ENCODE peak calls at places on chromosomes 5 and 9, in four cellular contexts. One of them, this sample, is unnamed. For H3K4me1, the result is how much of the 10 kb centered on the place peaks cover.

GRCh38 chr5:158929579-158930233 is 170.0 kb downstream of the EBF1 start:
- DNase-seq in astrocyte: no peak
- DNase-seq in RWPE2: no peak
- DNase-seq in mucosa of descending colon: no peak
- DNase-seq in this sample: no peak

GRCh38 chr9:18982246-18982589 is 50.8 kb downstream of the SAXO1 start:
- DNase-seq in astrocyte: no peak
- DNase-seq in RWPE2: no peak
- DNase-seq in mucosa of descending colon: no peak
- DNase-seq in this sample: no peak

GRCh38 chr5:28748446-28748845 is 1710.1 kb upstream of the CDH9 start:
- DNase-seq in astrocyte: no peak
- DNase-seq in RWPE2: no peak
- DNase-seq in mucosa of descending colon: no peak
- DNase-seq in this sample: no peak

GRCh38 chr5:20254748-20255147 is 266.7 kb upstream of the CDH18 start:
- DNase-seq in astrocyte: no peak
- DNase-seq in RWPE2: no peak
- DNase-seq in mucosa of descending colon: no peak
- DNase-seq in this sample: no peak

GRCh38 chr5:141716009-141716408 is 34.0 kb upstream of the ARAP3 start:
- DNase-seq in astrocyte: no peak
- DNase-seq in RWPE2: peak
- DNase-seq in mucosa of descending colon: no peak
- DNase-seq in this sample: no peak

GRCh38 chr5:135029468-135030122 is 4.4 kb downstream of the PITX1 start:
- DNase-seq in astrocyte: no peak
- DNase-seq in RWPE2: no peak
- DNase-seq in mucosa of descending colon: no peak
- DNase-seq in this sample: no peak

GRCh38 chr9:2916382-2916985 is 72.6 kb upstream of the PUM3 start:
- DNase-seq in astrocyte: no peak
- DNase-seq in RWPE2: no peak
- DNase-seq in mucosa of descending colon: no peak
- DNase-seq in this sample: no peak

GRCh38 chr9:115209601-115210306 is 91.8 kb upstream of the TNC start:
- DNase-seq in astrocyte: peak
- DNase-seq in RWPE2: no peak
- DNase-seq in mucosa of descending colon: no peak
- DNase-seq in this sample: no peak

GRCh38 chr9:132241840-132242620 is 80.2 kb downstream of the NTNG2 start:
- DNase-seq in astrocyte: no peak
- DNase-seq in RWPE2: peak
- DNase-seq in mucosa of descending colon: peak
- DNase-seq in this sample: peak

GRCh38 chr5:160266044-160266718 is 36.9 kb downstream of the FABP6 start:
- DNase-seq in astrocyte: no peak
- DNase-seq in RWPE2: no peak
- DNase-seq in mucosa of descending colon: no peak
- DNase-seq in this sample: no peak

GRCh38 chr5:164009628-164010027 is 504.2 kb downstream of the MAT2B start:
- DNase-seq in astrocyte: no peak
- DNase-seq in RWPE2: no peak
- DNase-seq in mucosa of descending colon: no peak
- DNase-seq in this sample: no peak

GRCh38 chr5:5667136-5667554 is 244.7 kb downstream of the ICE1 start:
- DNase-seq in astrocyte: no peak
- DNase-seq in RWPE2: no peak
- DNase-seq in mucosa of descending colon: no peak
- DNase-seq in this sample: no peak

GRCh38 chr5:32311404-32312193 is 1.1 kb downstream of the MTMR12 start:
- DNase-seq in astrocyte: no peak
- DNase-seq in RWPE2: no peak
- DNase-seq in mucosa of descending colon: no peak
- DNase-seq in this sample: peak

GRCh38 chr5:59873113-59873512 is 20.4 kb downstream of the PDE4D start:
- DNase-seq in astrocyte: peak
- DNase-seq in RWPE2: no peak
- DNase-seq in mucosa of descending colon: no peak
- DNase-seq in this sample: no peak

GRCh38 chr5:148829734-148830133 is 3.3 kb downstream of the ADRB2 start:
- DNase-seq in astrocyte: no peak
- DNase-seq in RWPE2: no peak
- DNase-seq in mucosa of descending colon: no peak
- DNase-seq in this sample: no peak
- H3K4me1 ChIP-seq in astrocyte: under half
- H3K4me1 ChIP-seq in RWPE2: under half
- H3K4me1 ChIP-seq in mucosa of descending colon: under half
- H3K4me1 ChIP-seq in this sample: half or more

GRCh38 chr9:70161414-70161732 is 97.4 kb upstream of the SMC5 start:
- DNase-seq in astrocyte: no peak
- DNase-seq in RWPE2: no peak
- DNase-seq in mucosa of descending colon: no peak
- DNase-seq in this sample: no peak
- H3K4me1 ChIP-seq in astrocyte: under half
- H3K4me1 ChIP-seq in RWPE2: under half
- H3K4me1 ChIP-seq in mucosa of descending colon: under half
- H3K4me1 ChIP-seq in this sample: under half

DNA sequence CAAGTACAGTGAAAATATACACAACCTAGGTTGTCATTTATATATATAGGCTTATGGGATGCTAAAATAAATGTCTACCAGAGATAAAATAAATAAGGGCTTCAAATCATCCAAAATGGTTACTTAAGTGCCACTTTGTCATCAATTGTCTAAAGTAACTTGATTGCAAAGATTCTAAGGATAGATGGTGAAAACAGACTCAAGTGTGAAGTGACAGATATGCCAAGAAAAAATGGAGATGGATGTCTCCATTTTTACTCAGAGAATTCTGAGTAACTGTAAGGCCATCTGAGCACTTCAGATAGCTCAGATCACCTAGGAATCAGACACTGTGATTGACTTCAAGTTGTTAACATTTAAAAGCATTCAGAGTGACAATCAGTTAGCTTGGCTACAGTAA is 824.3 kb downstream of the PRELID2 start:
- DNase-seq in astrocyte: no peak
- DNase-seq in RWPE2: no peak
- DNase-seq in mucosa of descending colon: no peak
- DNase-seq in this sample: no peak
- H3K4me1 ChIP-seq in astrocyte: under half
- H3K4me1 ChIP-seq in RWPE2: under half
- H3K4me1 ChIP-seq in mucosa of descending colon: under half
- H3K4me1 ChIP-seq in this sample: under half

GRCh38 chr5:41924872-41925554 is at the start of gene FBXO4:
- DNase-seq in astrocyte: peak
- DNase-seq in RWPE2: peak
- DNase-seq in mucosa of descending colon: peak
- DNase-seq in this sample: no peak
- H3K4me1 ChIP-seq in astrocyte: under half
- H3K4me1 ChIP-seq in RWPE2: under half
- H3K4me1 ChIP-seq in mucosa of descending colon: under half
- H3K4me1 ChIP-seq in this sample: under half

DNA sequence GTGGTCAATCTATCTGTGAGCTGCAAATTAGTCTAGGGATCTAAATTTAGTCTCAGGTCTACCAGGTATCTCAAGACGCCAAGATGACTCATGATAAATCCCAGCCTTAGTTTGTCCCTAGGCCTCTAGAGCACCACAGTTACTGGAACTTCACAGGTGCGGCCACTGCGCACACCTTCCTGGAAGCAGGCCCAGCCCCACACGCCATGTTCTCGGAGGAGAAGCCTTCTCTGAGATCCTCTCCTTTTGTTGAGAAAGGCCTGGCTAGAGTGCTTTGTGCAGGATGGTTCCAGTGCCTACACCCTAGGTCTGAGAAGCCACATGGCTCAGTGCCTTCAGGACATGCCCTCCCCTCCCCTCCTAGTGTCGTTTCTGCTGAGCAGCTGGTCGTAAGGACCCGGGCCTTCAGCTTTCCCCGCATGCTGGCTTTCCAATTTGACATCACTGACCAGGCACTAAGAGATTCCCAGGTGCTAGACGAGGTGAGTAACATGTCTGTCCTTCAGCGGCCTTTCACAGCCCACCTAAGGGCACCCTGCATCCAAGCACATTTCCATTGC is 51.9 kb downstream of the IPPK start:
- DNase-seq in astrocyte: no peak
- DNase-seq in RWPE2: no peak
- DNase-seq in mucosa of descending colon: no peak
- DNase-seq in this sample: no peak
- H3K4me1 ChIP-seq in astrocyte: under half
- H3K4me1 ChIP-seq in RWPE2: under half
- H3K4me1 ChIP-seq in mucosa of descending colon: under half
- H3K4me1 ChIP-seq in this sample: under half

GRCh38 chr5:120450910-120451309 is 13.2 kb upstream of the PRR16 start:
- DNase-seq in astrocyte: no peak
- DNase-seq in RWPE2: no peak
- DNase-seq in mucosa of descending colon: no peak
- DNase-seq in this sample: no peak
- H3K4me1 ChIP-seq in astrocyte: under half
- H3K4me1 ChIP-seq in RWPE2: under half
- H3K4me1 ChIP-seq in mucosa of descending colon: under half
- H3K4me1 ChIP-seq in this sample: under half

DNA sequence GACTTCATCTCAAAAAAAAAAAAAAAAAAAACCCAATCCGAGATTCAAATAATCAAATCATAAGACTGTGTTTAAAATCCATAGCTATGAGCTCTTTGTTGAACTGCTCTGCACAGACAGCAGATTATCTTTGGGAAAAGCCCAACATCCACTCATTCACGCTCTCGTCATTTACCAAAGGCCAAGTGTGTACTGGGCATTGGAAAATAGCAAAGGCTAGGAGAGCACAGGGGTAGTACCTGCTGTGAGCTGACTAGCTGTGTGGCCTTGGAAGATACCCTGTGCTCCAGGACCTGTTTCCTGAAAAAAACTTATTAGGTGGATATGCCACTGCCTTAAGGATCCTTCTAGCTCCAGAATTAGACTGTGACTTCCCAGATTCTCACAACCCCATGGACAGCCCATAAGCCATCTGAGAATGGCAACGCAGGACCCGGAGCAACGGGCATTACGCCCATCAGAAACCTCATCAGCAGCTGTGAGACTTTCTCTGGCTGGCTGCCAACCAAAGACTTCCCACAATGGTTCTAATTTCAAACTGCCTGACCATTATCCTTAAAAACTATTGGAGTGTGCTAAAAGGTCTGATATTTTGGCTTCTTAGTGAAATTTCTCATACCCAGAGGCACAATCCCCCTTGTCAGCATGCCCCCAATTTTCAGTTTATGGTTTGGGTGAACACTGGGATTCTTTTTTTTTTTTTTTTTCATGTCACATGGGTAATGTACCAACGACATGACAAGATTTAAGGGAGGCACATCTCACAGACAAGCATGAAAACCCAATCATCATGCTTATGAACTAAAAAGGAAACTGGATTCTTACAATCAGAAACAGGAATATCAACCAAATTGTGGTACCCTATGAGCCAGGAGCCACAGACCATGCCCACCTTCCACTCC is 16.8 kb downstream of the SERINC5 start:
- DNase-seq in astrocyte: peak
- DNase-seq in RWPE2: no peak
- DNase-seq in mucosa of descending colon: no peak
- DNase-seq in this sample: no peak
- H3K4me1 ChIP-seq in astrocyte: under half
- H3K4me1 ChIP-seq in RWPE2: under half
- H3K4me1 ChIP-seq in mucosa of descending colon: under half
- H3K4me1 ChIP-seq in this sample: under half